ENCODE peak calls at places on chromosomes 2 and 18, in five cellular contexts. B is cardiac muscle cell, Y is thoracic aorta, P is heart left ventricle, E is right atrium auricular region. D is an unnamed sample.

GRCh38 chr2:108271691-108272253 is 16.9 kb upstream of the SULT1C2 start:
- DNase-seq in E (no peak), P (no peak), Y (no peak), B (peak), D (peak)

GRCh38 chr2:2026252-2026831 is 282.0 kb upstream of the PXDN start:
- DNase-seq in P (peak), B (no peak), E (no peak), Y (no peak), D (no peak)

GRCh38 chr18:23585007-23585871 is 1.1 kb downstream of the NPC1 start:
- DNase-seq in E (no peak), P (no peak), B (peak), Y (no peak), D (peak)

GRCh38 chr18:22021701-22022100 is 147.7 kb upstream of the GATA6 start:
- DNase-seq in E (no peak), P (no peak), B (no peak), Y (no peak), D (no peak)

GRCh38 chr2:147646999-147647588 is 197.7 kb upstream of the ACVR2A start:
- DNase-seq in P (no peak), B (no peak), Y (no peak), E (no peak), D (no peak)

GRCh38 chr2:64327129-64327509 is 126.8 kb upstream of the LGALSL start:
- DNase-seq in B (no peak), E (no peak), P (no peak), Y (no peak), D (no peak)

GRCh38 chr2:240662681-240663080 is 20.0 kb downstream of the AQP12B start:
- DNase-seq in P (no peak), B (no peak), E (peak), Y (no peak), D (no peak)

GRCh38 chr2:236607471-236608307 is 38.1 kb downstream of the ACKR3 start:
- DNase-seq in B (peak), P (no peak), Y (no peak), E (no peak), D (no peak)

GRCh38 chr18:52045946-52046345 is 294.1 kb upstream of the DCC start:
- DNase-seq in Y (no peak), E (no peak), B (no peak), P (no peak), D (no peak)

GRCh38 chr2:7044253-7045250 is 127.3 kb downstream of the RNF144A start:
- DNase-seq in Y (no peak), B (peak), E (peak), P (peak), D (no peak)

GRCh38 chr2:54988612-54989011 is 61.6 kb downstream of the RTN4 start:
- DNase-seq in B (no peak), P (no peak), E (no peak), Y (no peak), D (no peak)

GRCh38 chr18:2655153-2655953 is at the start of gene SMCHD1:
- DNase-seq in P (peak), E (peak), B (peak), Y (peak), D (peak)

GRCh38 chr2:85327757-85328617 is at the start of gene TGOLN2:
- DNase-seq in B (peak), P (peak), Y (peak), E (peak), D (peak)
- TF ChIP-seq CTCF in B (no peak), P (no peak), Y (no peak), E (no peak), D (no peak)

DNA sequence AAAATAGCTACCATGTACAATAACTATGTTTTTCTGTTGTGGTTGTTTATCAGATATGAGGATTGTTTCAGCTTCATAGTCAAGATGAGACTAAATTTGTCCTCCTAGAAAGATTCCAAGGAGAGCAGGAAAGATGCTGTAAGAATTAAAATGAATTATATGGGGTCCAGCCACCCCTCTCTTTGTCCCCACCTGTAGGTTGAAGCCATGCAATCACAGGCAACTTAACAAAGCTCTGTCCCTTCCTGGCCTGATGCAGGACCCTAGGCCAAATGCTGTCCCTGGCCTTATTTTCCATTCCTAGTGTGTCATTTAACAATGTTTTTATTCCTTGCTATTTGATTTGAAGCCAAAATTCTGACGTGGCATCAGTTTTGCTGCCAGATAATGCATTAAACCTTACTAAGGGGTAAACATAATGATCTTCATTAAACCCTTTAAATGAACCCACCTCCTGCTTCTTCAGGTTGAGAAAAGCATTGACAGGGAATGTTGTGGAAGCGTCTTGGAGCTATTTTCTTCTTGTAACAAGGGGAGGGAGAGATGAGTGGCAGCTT is 240.9 kb upstream of the ZNF521 start:
- DNase-seq in E (no peak), B (no peak), Y (no peak), P (no peak), D (no peak)
- H3K27ac ChIP-seq in E (no peak), B (no peak), Y (no peak), P (no peak), D (no peak)

GRCh38 chr2:110866496-110866895 is 134.1 kb downstream of the ACOXL start:
- DNase-seq in Y (no peak), B (no peak), E (no peak), P (no peak), D (no peak)
- TF ChIP-seq CTCF in Y (no peak), B (no peak), E (no peak), P (no peak), D (no peak)

DNA sequence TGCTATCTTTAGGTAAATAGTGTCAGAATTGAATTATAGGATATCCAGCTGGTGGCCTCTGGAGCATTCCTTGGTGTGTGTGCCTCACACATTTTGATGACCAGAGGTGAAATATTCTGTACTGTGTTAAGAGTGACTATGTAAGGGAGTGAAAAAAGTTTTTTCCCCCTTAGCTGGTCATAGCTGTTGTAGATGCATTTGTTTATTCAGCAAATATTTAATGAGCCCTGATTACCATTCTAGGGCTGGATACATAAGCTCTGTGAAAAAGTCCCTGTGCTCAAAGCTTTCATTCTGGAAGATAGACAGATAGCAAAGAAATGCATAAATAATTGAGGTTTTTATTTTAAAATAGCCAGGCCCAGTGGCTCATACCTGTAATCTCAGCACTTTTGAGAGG is 10.9 kb downstream of the TTLL4 start:
- DNase-seq in B (no peak), E (no peak), Y (no peak), P (no peak), D (no peak)
- H3K27ac ChIP-seq in B (no peak), E (no peak), Y (no peak), P (no peak), D (no peak)

GRCh38 chr2:227033471-227034148 is 130.4 kb downstream of the COL4A4 start:
- DNase-seq in B (peak), E (no peak), Y (no peak), P (no peak), D (no peak)
- TF ChIP-seq CTCF in B (peak), E (peak), Y (no peak), P (peak), D (no peak)

DNA sequence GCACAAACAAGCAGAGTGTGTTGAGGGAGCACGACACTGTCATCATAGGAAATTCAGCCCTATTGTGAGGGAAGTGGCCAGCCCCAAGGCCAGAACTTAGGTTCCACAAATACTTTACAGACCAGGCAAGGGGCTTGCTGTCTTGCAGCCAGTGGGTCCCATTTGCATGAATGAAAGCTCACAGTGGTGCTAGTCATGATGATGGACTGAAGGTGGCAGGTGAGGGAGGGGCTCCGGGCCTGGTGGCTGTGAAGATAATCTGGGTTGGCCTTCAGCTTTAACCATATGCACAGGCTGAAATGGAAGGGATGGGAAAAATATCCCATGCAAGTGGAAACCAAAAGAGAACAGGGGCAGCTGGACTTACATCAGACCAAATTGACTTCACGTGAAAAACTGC is 39.4 kb downstream of the DCDC2C start:
- DNase-seq in E (no peak), Y (no peak), P (no peak), B (no peak), D (no peak)
- H3K27ac ChIP-seq in E (no peak), Y (no peak), P (no peak), B (no peak), D (no peak)

GRCh38 chr2:232873909-232874641 is 4.0 kb downstream of the SNORC start:
- DNase-seq in Y (no peak), P (no peak), E (no peak), B (no peak), D (no peak)

GRCh38 chr2:232876071-232876977 is 6.3 kb downstream of the SNORC start:
- DNase-seq in P (no peak), Y (no peak), B (no peak), E (no peak), D (no peak)

GRCh38 chr2:232876978-232877441 is 6.9 kb downstream of the SNORC start:
- DNase-seq in P (no peak), B (no peak), Y (no peak), E (no peak), D (no peak)

GRCh38 chr2:232874677-232875223 is 4.7 kb downstream of the SNORC start:
- DNase-seq in P (no peak), B (no peak), Y (no peak), E (no peak), D (no peak)

GRCh38 chr2:232875256-232876070 is 5.4 kb downstream of the SNORC start:
- DNase-seq in P (no peak), B (no peak), E (no peak), Y (no peak), D (no peak)
- TF ChIP-seq CTCF in P (no peak), B (peak), E (no peak), Y (no peak), D (no peak)

GRCh38 chr2:159897720-159898119 is 99.7 kb upstream of the CD302 start:
- DNase-seq in E (no peak), B (no peak), Y (no peak), P (no peak), D (no peak)

GRCh38 chr2:159903404-159904126 is 105.6 kb upstream of the CD302 start:
- DNase-seq in P (no peak), E (no peak), B (peak), Y (no peak), D (no peak)

GRCh38 chr2:159897081-159897480 is 99.1 kb upstream of the CD302 start:
- DNase-seq in P (no peak), Y (no peak), B (no peak), E (no peak), D (no peak)

GRCh38 chr2:159902722-159903121 is 104.7 kb upstream of the CD302 start:
- DNase-seq in B (no peak), P (no peak), E (no peak), Y (no peak), D (no peak)

DNA sequence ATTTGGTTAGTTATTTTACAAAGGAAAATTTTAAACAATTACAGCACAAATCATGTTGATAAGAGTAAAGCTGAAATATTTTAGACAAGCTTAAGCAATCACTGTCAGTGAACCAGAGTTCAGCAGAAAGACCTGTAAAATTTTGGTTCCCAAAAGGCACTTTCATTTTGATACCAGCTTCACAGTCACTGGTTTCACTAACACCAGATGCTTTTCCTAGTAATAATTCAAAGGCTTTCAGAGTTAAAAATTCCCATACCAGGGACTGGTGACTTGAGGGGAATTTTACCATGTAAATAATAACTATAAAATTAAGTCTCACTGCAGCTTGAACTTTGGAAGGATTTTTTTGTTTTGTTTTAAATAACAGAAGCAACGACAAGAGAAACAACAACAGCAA is 102.3 kb upstream of the CD302 start:
- DNase-seq in P (no peak), Y (no peak), B (no peak), E (no peak), D (no peak)
- H3K27ac ChIP-seq in P (no peak), Y (no peak), B (no peak), E (no peak), D (no peak)

GRCh38 chr2:174546519-174547506 is 50.8 kb downstream of the WIPF1 start:
- DNase-seq in E (no peak), P (no peak), B (peak), Y (no peak), D (no peak)
- TF ChIP-seq CTCF in E (no peak), P (peak), B (peak), Y (no peak), D (no peak)

D was measured in gastrocnemius medialis.